ENCODE peak calls at places on chromosome 10, in nine cellular contexts. M, H, C, U, J, F, I, T and A are unnamed samples.

GRCh38 chr10:18582803-18583202 is 68.6 kb downstream of the NSUN6 start:
- DNase-seq in M (no peak), H (no peak), C (no peak), U (no peak), J (no peak), F (peak), I (no peak), T (peak), A (no peak)

GRCh38 chr10:132030898-132031463 is 34.8 kb upstream of the JAKMIP3 start:
- DNase-seq in M (no peak), H (no peak), C (no peak), U (no peak), J (no peak), F (no peak), I (no peak), T (no peak), A (no peak)

GRCh38 chr10:113999520-113999919 is 44.1 kb upstream of the ADRB1 start:
- DNase-seq in M (no peak), H (no peak), C (no peak), U (no peak), J (peak), F (no peak), I (no peak), T (no peak), A (no peak)

GRCh38 chr10:63003816-63004453 is 129.2 kb upstream of the NRBF2 start:
- DNase-seq in M (no peak), H (peak), C (peak), U (no peak), J (no peak), F (peak), I (peak), T (peak), A (no peak)

GRCh38 chr10:56632537-56632936 is 271.5 kb upstream of the ZWINT start:
- DNase-seq in M (no peak), H (no peak), C (no peak), U (no peak), J (no peak), F (no peak), I (no peak), T (no peak), A (no peak)

GRCh38 chr10:126433351-126433750 is 45.1 kb upstream of the ADAM12 start:
- DNase-seq in M (no peak), H (no peak), C (peak), U (no peak), J (no peak), F (peak), I (no peak), T (no peak), A (no peak)

GRCh38 chr10:128438417-128439063 is 312.3 kb upstream of the MKI67 start:
- DNase-seq in M (no peak), H (no peak), C (no peak), U (no peak), J (no peak), F (no peak), I (no peak), T (no peak), A (no peak)

GRCh38 chr10:98309366-98310355 is 41.7 kb upstream of the LOXL4 start:
- DNase-seq in M (peak), H (peak), C (peak), U (peak), J (peak), F (peak), I (peak), T (peak), A (peak)

GRCh38 chr10:11520892-11521291 is 90.6 kb downstream of the USP6NL start:
- DNase-seq in M (no peak), H (no peak), C (no peak), U (no peak), J (no peak), F (no peak), I (no peak), T (no peak), A (no peak)

GRCh38 chr10:68194290-68194689 is 37.6 kb downstream of the ATOH7 start:
- DNase-seq in M (no peak), H (no peak), C (no peak), U (no peak), J (no peak), F (no peak), I (no peak), T (no peak), A (no peak)
- TF ChIP-seq CTCF in M (no peak), H (no peak), C (no peak), U (no peak), J (no peak), F (no peak), I (no peak), T (no peak), A (no peak)

GRCh38 chr10:26528715-26529393 is 90.7 kb downstream of the APBB1IP start:
- DNase-seq in M (no peak), H (peak), C (no peak), U (no peak), J (no peak), F (no peak), I (no peak), T (no peak), A (no peak)

DNA sequence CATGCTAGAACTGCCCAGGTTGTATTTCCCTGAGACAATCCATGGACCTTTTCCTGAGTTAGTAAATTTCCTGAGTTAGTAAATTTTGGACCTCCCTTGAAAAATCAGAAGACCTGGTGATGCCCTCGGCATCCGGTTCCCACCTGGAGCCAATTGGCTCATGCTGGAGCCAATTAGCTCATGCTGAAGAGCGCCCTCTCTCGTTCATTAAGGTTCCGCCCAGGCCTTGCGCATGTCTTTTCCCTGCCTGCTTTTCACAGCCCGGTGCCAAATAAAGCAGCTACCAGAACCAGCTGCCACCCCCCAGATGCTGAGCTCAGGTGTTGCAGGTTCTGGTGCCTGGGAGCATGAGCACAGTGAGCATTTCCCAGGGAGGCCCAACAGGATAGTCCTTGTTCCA is 96.2 kb downstream of the APBB1IP start:
- DNase-seq in M (no peak), H (no peak), C (no peak), U (no peak), J (no peak), F (no peak), I (no peak), T (no peak), A (no peak)
- TF ChIP-seq CTCF in M (no peak), H (peak), C (no peak), U (no peak), J (no peak), F (no peak), I (peak), T (peak), A (no peak)

GRCh38 chr10:118775478-118775877 is 20.7 kb upstream of the CACUL1 start:
- DNase-seq in M (no peak), H (no peak), C (no peak), U (no peak), J (no peak), F (peak), I (no peak), T (no peak), A (no peak)
- TF ChIP-seq CTCF in M (no peak), H (peak), C (no peak), U (no peak), J (no peak), F (peak), I (no peak), T (peak), A (no peak)

DNA sequence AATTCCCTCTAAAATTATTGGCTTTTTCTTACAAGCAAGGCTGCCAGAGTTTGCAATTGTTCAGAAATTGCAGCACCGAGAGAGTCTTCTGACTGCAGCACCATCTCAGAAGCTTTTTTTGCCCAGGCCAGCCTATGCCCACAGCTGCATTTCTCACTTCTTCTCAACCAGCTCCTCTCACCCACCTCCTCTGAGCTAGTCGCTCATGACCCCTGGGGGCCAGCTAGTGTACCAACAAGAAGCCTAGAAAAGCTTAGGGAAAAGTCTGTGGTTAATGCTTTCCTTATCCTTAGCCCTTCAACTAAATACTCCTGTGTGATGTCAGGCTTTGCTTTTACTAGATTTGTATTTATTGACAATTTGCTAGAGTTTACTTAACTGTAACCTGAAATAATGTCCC is 264.9 kb downstream of the HTR7 start:
- DNase-seq in M (no peak), H (peak), C (peak), U (peak), J (peak), F (peak), I (peak), T (no peak), A (no peak)
- TF ChIP-seq CTCF in M (no peak), H (peak), C (peak), U (peak), J (no peak), F (peak), I (peak), T (peak), A (peak)

DNA sequence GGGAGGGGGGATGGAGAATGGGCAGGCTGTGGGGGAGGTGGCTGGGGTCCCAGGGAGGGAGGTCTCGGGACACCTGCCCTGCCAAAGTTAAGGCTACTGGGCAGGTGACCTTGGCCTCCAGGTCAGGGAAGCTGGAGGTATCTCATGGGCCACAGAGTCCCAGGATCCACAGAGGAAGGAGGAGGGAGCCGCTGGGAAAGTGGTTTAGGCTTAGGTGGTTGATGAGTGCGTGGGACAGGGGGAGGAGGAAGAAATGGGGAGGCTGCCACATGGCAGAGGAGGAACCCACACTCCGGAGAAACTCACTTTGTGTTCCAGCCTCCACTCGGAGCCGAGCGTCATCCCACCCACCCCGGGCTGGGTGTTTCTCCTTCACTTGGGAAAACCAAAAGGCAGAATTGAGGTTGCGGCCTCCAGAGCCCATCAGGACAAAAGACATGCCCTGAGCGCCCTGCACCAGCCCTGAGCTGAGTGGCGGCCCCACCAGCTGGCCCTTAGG is 46.1 kb downstream of the ASB13 start:
- DNase-seq in M (no peak), H (no peak), C (no peak), U (peak), J (no peak), F (no peak), I (no peak), T (no peak), A (no peak)
- TF ChIP-seq CTCF in M (no peak), H (no peak), C (no peak), U (no peak), J (no peak), F (no peak), I (no peak), T (no peak), A (no peak)

GRCh38 chr10:50991496-50992355 is 82.6 kb upstream of the PRKG1 start:
- DNase-seq in M (peak), H (no peak), C (no peak), U (peak), J (peak), F (peak), I (no peak), T (no peak), A (no peak)

GRCh38 chr10:50992356-50992866 is 81.9 kb upstream of the PRKG1 start:
- DNase-seq in M (peak), H (no peak), C (no peak), U (peak), J (no peak), F (peak), I (no peak), T (no peak), A (no peak)

GRCh38 chr10:50987934-50988333 is 86.4 kb upstream of the PRKG1 start:
- DNase-seq in M (no peak), H (no peak), C (no peak), U (no peak), J (no peak), F (no peak), I (no peak), T (no peak), A (no peak)

GRCh38 chr10:50990568-50991495 is 83.5 kb upstream of the PRKG1 start:
- DNase-seq in M (peak), H (peak), C (peak), U (peak), J (peak), F (peak), I (peak), T (peak), A (peak)

DNA sequence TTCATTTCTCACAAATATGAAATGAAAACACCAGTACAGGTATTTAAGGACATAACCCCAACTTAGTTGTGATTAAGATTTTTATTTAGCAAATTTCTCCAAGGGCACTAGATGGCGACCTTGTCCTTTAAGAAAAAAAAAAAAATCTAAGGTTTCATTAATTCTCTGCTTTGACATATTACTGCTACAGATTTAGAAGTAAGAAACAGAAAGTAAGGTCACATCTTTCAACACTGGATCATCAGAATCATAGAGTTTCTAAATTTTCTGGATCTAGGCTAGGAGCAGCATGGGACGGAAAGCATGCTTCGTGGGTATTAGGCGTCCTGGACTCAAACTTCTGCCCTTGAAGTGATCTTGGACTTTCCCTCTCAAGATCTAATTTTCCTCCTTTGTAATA is 85.5 kb upstream of the PRKG1 start:
- DNase-seq in M (peak), H (peak), C (no peak), U (no peak), J (no peak), F (peak), I (no peak), T (no peak), A (no peak)
- TF ChIP-seq CTCF in M (peak), H (no peak), C (peak), U (peak), J (peak), F (peak), I (peak), T (peak), A (peak)